ENCODE peak calls at places on chromosomes 2 and 18, in nine cellular contexts. M is stimulated activated CD4-positive, alpha-beta T cell treated with anti-CD3 and anti-CD28 coated beads, Interleukin-4, amount 100 ng/mL, for 4 hours; R is right lobe of liver; C is AG20443; N is H7; G is NCI-H1694 treated with DMSO at 0.1 percent for 48 hours; J is left ventricle myocardium inferior; A is GM12865; I is activated CD4-positive, alpha-beta T cell treated with anti-CD3 and anti-CD28 coated beads, Interleukin-2, amount 50 U/mL, for 4 hours. T is an unnamed sample.

GRCh38 chr18:6406910-6407470 is 7.7 kb downstream of the L3MBTL4 start:
- DNase-seq in M (no peak), R (no peak), C (no peak), N (no peak), G (no peak), J (no peak), A (no peak), I (no peak), T (no peak)

GRCh38 chr2:100964222-100964621 is 37.9 kb upstream of the RPL31 start:
- DNase-seq in M (no peak), R (no peak), C (no peak), N (no peak), G (no peak), J (no peak), A (no peak), I (no peak), T (no peak)

GRCh38 chr2:233049194-233049761 is 10.9 kb upstream of the INPP5D start:
- DNase-seq in M (no peak), R (no peak), C (no peak), N (no peak), G (no peak), J (no peak), A (no peak), I (no peak), T (no peak)

GRCh38 chr2:86372641-86373502 is 35.4 kb upstream of the REEP1 start:
- DNase-seq in M (no peak), R (no peak), C (peak), N (peak), G (peak), J (no peak), A (peak), I (no peak), T (no peak)

GRCh38 chr2:216985658-216986141 is 125.8 kb upstream of the TNP1 start:
- DNase-seq in M (no peak), R (no peak), C (no peak), N (peak), G (no peak), J (no peak), A (no peak), I (no peak), T (no peak)

GRCh38 chr2:232538671-232539070 is 821 bp upstream of the CHRNG start:
- DNase-seq in M (no peak), R (no peak), C (no peak), N (peak), G (no peak), J (peak), A (no peak), I (no peak), T (no peak)

GRCh38 chr2:162085090-162085891 is 11.3 kb upstream of the DPP4 start:
- DNase-seq in M (no peak), R (no peak), C (peak), N (no peak), G (no peak), J (no peak), A (no peak), I (no peak), T (no peak)

GRCh38 chr2:73983322-73984202 is 1.1 kb upstream of the TET3 start:
- DNase-seq in M (no peak), R (peak), C (no peak), N (peak), G (no peak), J (no peak), A (peak), I (no peak), T (no peak)

GRCh38 chr18:50659091-50660003 is 99.5 kb downstream of the MAPK4 start:
- DNase-seq in M (no peak), R (no peak), C (peak), N (no peak), G (peak), J (no peak), A (no peak), I (no peak), T (no peak)

GRCh38 chr18:31819106-31819924 is 58.6 kb upstream of the SLC25A52 start:
- DNase-seq in M (no peak), R (no peak), C (peak), N (peak), G (peak), J (no peak), A (peak), I (no peak), T (no peak)

GRCh38 chr2:112646102-112646719 is 472 bp downstream of the SLC20A1 start:
- DNase-seq in M (peak), R (no peak), C (peak), N (no peak), G (no peak), J (no peak), A (peak), I (peak), T (no peak)

GRCh38 chr2:25894135-25894830 is 16.0 kb upstream of the ASXL2 start:
- DNase-seq in M (no peak), R (peak), C (peak), N (no peak), G (peak), J (peak), A (no peak), I (no peak), T (no peak)

T was measured in activated T-helper 9 cell treated with anti-CD3 and anti-CD28 coated beads, Interleukin-2, amount 50 U/mL, for 16 hours.